ENCODE peak calls at places on chromosome 4, in nine cellular contexts. Y, K, R, L, U, I, Q, W and D are unnamed samples.

GRCh38 chr4:52950226-52950625 is 88.1 kb downstream of the RASL11B start:
- DNase-seq in Y (no peak), K (no peak), R (no peak), L (no peak), U (no peak), I (no peak), Q (no peak), W (no peak), D (no peak)

GRCh38 chr4:42708625-42709024 is 51.7 kb upstream of the ATP8A1 start:
- DNase-seq in Y (no peak), K (no peak), R (no peak), L (no peak), U (no peak), I (no peak), Q (no peak), W (no peak), D (no peak)

GRCh38 chr4:33104190-33104773 is 2384.1 kb downstream of the PCDH7 start:
- DNase-seq in Y (no peak), K (peak; percentile 8), R (no peak), L (no peak), U (no peak), I (no peak), Q (no peak), W (no peak), D (peak; percentile 67)

GRCh38 chr4:176150283-176150682 is 45.1 kb downstream of the SPATA4 start:
- DNase-seq in Y (peak; percentile 47), K (peak; percentile 56), R (no peak), L (peak; percentile 30), U (no peak), I (no peak), Q (no peak), W (no peak), D (peak; percentile 27)

GRCh38 chr4:138062929-138063328 is 179.2 kb downstream of the SLC7A11 start:
- DNase-seq in Y (peak; percentile 44), K (peak; percentile 53), R (peak; percentile 59), L (peak; percentile 49), U (no peak), I (no peak), Q (no peak), W (no peak), D (no peak)

GRCh38 chr4:118740869-118741268 is 55.7 kb downstream of the METTL14 start:
- DNase-seq in Y (peak; percentile 36), K (peak; percentile 57), R (no peak), L (no peak), U (no peak), I (no peak), Q (no peak), W (no peak), D (peak; percentile 33)

GRCh38 chr4:6926681-6927478 is 17.3 kb downstream of the TBC1D14 start:
- DNase-seq in Y (no peak), K (no peak), R (no peak), L (peak; percentile 26), U (peak; percentile 71), I (peak; percentile 66), Q (peak; percentile 43), W (no peak), D (no peak)

GRCh38 chr4:15162465-15163283 is 160.4 kb downstream of the CPEB2 start:
- DNase-seq in Y (peak; percentile 36), K (peak; percentile 58), R (no peak), L (peak; percentile 27), U (no peak), I (no peak), Q (no peak), W (no peak), D (peak; percentile 40)

GRCh38 chr4:74682567-74683359 is 111.6 kb downstream of the BTC start:
- DNase-seq in Y (peak; percentile 92), K (peak; percentile 97), R (no peak), L (peak; percentile 87), U (no peak), I (no peak), Q (no peak), W (no peak), D (no peak)

GRCh38 chr4:521636-522330 is 22.8 kb downstream of the PIGG start:
- DNase-seq in Y (no peak), K (no peak), R (no peak), L (no peak), U (no peak), I (no peak), Q (peak; percentile 70), W (no peak), D (no peak)

GRCh38 chr4:39205476-39205875 is 23.1 kb downstream of the WDR19 start:
- DNase-seq in Y (no peak), K (no peak), R (no peak), L (no peak), U (no peak), I (no peak), Q (no peak), W (no peak), D (no peak)

GRCh38 chr4:136551753-136552152 is 980.5 kb downstream of the PCDH18 start:
- DNase-seq in Y (no peak), K (no peak), R (no peak), L (no peak), U (no peak), I (no peak), Q (no peak), W (no peak), D (no peak)

GRCh38 chr4:102761902-102762301 is 1.1 kb upstream of the MANBA start:
- DNase-seq in Y (no peak), K (no peak), R (no peak), L (no peak), U (no peak), I (no peak), Q (no peak), W (no peak), D (no peak)

GRCh38 chr4:48079972-48080391 is 54.1 kb downstream of the TXK start:
- DNase-seq in Y (peak; percentile 88), K (peak; percentile 88), R (no peak), L (peak; percentile 51), U (no peak), I (no peak), Q (no peak), W (no peak), D (no peak)

GRCh38 chr4:114563536-114564315 is 34.9 kb upstream of the UGT8 start:
- DNase-seq in Y (peak; percentile 20), K (peak; percentile 1), R (peak; percentile 12), L (peak; percentile 94), U (no peak), I (no peak), Q (no peak), W (no peak), D (no peak)

GRCh38 chr4:153079824-153080486 is 124.3 kb upstream of the TRIM2 start:
- DNase-seq in Y (no peak), K (no peak), R (no peak), L (peak; percentile 44), U (no peak), I (no peak), Q (no peak), W (no peak), D (no peak)

GRCh38 chr4:144685916-144686315 is 40.0 kb downstream of the HHIP start:
- DNase-seq in Y (no peak), K (no peak), R (no peak), L (no peak), U (no peak), I (no peak), Q (no peak), W (no peak), D (no peak)

GRCh38 chr4:186699298-186699697 is 24.4 kb downstream of the FAT1 start:
- DNase-seq in Y (peak; percentile 37), K (no peak), R (no peak), L (no peak), U (peak; percentile 60), I (no peak), Q (no peak), W (no peak), D (no peak)

GRCh38 chr4:793941-794621 is 31.8 kb downstream of the CPLX1 start:
- DNase-seq in Y (no peak), K (peak; percentile 29), R (peak; percentile 50), L (no peak), U (no peak), I (no peak), Q (peak; percentile 85), W (peak; percentile 50), D (no peak)

GRCh38 chr4:87041142-87041541 is 106.3 kb downstream of the AFF1 start:
- DNase-seq in Y (no peak), K (no peak), R (no peak), L (no peak), U (no peak), I (no peak), Q (no peak), W (no peak), D (no peak)

GRCh38 chr4:145732895-145733880 is 53.2 kb downstream of the C4orf51 start:
- DNase-seq in Y (peak; percentile 95), K (peak; percentile 93), R (peak; percentile 96), L (peak; percentile 78), U (peak; percentile 95), I (peak; percentile 54), Q (peak; percentile 95), W (peak; percentile 93), D (peak; percentile 89)

GRCh38 chr4:121785479-121785878 is 15.6 kb upstream of the EXOSC9 start:
- DNase-seq in Y (peak; percentile 14), K (peak; percentile 26), R (no peak), L (peak; percentile 39), U (no peak), I (no peak), Q (peak; percentile 83), W (no peak), D (no peak)

GRCh38 chr4:5812506-5813229 is 80.2 kb downstream of the CRMP1 start:
- DNase-seq in Y (peak; percentile 74), K (peak; percentile 80), R (peak; percentile 82), L (peak; percentile 90), U (peak; percentile 11), I (no peak), Q (no peak), W (no peak), D (peak; percentile 56)

GRCh38 chr4:117284736-117285135 is 199.4 kb upstream of the TRAM1L1 start:
- DNase-seq in Y (no peak), K (no peak), R (no peak), L (no peak), U (no peak), I (no peak), Q (no peak), W (no peak), D (no peak)

GRCh38 chr4:183857040-183857439 is 48.1 kb upstream of the STOX2 start:
- DNase-seq in Y (peak; percentile 21), K (no peak), R (no peak), L (no peak), U (no peak), I (no peak), Q (no peak), W (no peak), D (no peak)

GRCh38 chr4:118410143-118410542 is 57.3 kb upstream of the PRSS12 start:
- DNase-seq in Y (peak; percentile 29), K (peak; percentile 74), R (no peak), L (no peak), U (no peak), I (no peak), Q (no peak), W (no peak), D (no peak)

GRCh38 chr4:8086751-8087445 is 71.7 kb downstream of the ABLIM2 start:
- DNase-seq in Y (no peak), K (no peak), R (no peak), L (no peak), U (no peak), I (no peak), Q (peak; percentile 62), W (no peak), D (no peak)

GRCh38 chr4:144734522-144734921 is 88.6 kb downstream of the HHIP start:
- DNase-seq in Y (peak; percentile 57), K (peak; percentile 74), R (no peak), L (peak; percentile 42), U (no peak), I (no peak), Q (no peak), W (no peak), D (no peak)

GRCh38 chr4:48432017-48432416 is 51.1 kb upstream of the SLC10A4 start:
- DNase-seq in Y (no peak), K (no peak), R (no peak), L (no peak), U (no peak), I (no peak), Q (no peak), W (no peak), D (no peak)

GRCh38 chr4:3862640-3863420 is 96.6 kb downstream of the ADRA2C start:
- DNase-seq in Y (no peak), K (no peak), R (peak; percentile 98), L (no peak), U (no peak), I (no peak), Q (peak; percentile 85), W (no peak), D (no peak)

GRCh38 chr4:182242793-182243192 is 409 bp upstream of the TENM3 start:
- DNase-seq in Y (no peak), K (peak; percentile 67), R (no peak), L (peak; percentile 90), U (no peak), I (no peak), Q (no peak), W (no peak), D (no peak)